ENCODE peak calls at places on chromosomes 5 and 9, in five cellular contexts. H, M, C, O and Z are unnamed samples.

GRCh38 chr9:89374176-89374575 is 55.9 kb downstream of the SECISBP2 start:
- DNase-seq in H (no peak), M (no peak), C (peak; percentile 43), O (no peak), Z (no peak)

GRCh38 chr5:29197636-29198035 is 1995.8 kb upstream of the CDH6 start:
- DNase-seq in H (no peak), M (no peak), C (no peak), O (no peak), Z (no peak)

GRCh38 chr5:168433982-168434381 is 52.3 kb upstream of the RARS1 start:
- DNase-seq in H (no peak), M (no peak), C (no peak), O (no peak), Z (no peak)

GRCh38 chr9:24765025-24765756 is 219.5 kb upstream of the IZUMO3 start:
- DNase-seq in H (no peak), M (no peak), C (no peak), O (no peak), Z (no peak)

GRCh38 chr5:137032929-137033328 is 466.2 kb downstream of the SPOCK1 start:
- DNase-seq in H (no peak), M (no peak), C (no peak), O (no peak), Z (no peak)

GRCh38 chr9:87442451-87442850 is 55.2 kb upstream of the DAPK1 start:
- DNase-seq in H (no peak), M (no peak), C (no peak), O (no peak), Z (no peak)

GRCh38 chr9:70044450-70045307 is 1.0 kb downstream of the MAMDC2 start:
- DNase-seq in H (no peak), M (peak; percentile 35), C (peak; percentile 18), O (no peak), Z (no peak)

GRCh38 chr9:128908372-128908771 is 12.4 kb upstream of the PHYHD1 start:
- DNase-seq in H (no peak), M (no peak), C (no peak), O (no peak), Z (no peak)

GRCh38 chr5:98248949-98249348 is 524.5 kb upstream of the RGMB start:
- DNase-seq in H (peak; percentile 86), M (no peak), C (peak; percentile 92), O (no peak), Z (no peak)

GRCh38 chr5:169027456-169028118 is 273.4 kb downstream of the SLIT3 start:
- DNase-seq in H (no peak), M (no peak), C (no peak), O (no peak), Z (no peak)

GRCh38 chr5:1137567-1138444 is 25.9 kb upstream of the SLC12A7 start:
- DNase-seq in H (no peak), M (no peak), C (no peak), O (no peak), Z (no peak)

GRCh38 chr9:32551491-32552049 is 557 bp upstream of the SMIM27 start:
- DNase-seq in H (no peak), M (peak; percentile 27), C (peak; percentile 15), O (no peak), Z (no peak)

GRCh38 chr5:146548781-146549449 is 32.9 kb upstream of the GPR151 start:
- DNase-seq in H (no peak), M (no peak), C (no peak), O (no peak), Z (no peak)

GRCh38 chr5:165457854-165458481 is 1952.5 kb downstream of the MAT2B start:
- DNase-seq in H (no peak), M (peak; percentile 37), C (no peak), O (no peak), Z (no peak)

GRCh38 chr5:122715095-122715494 is 59.8 kb upstream of the SNX2 start:
- DNase-seq in H (no peak), M (no peak), C (peak; percentile 62), O (no peak), Z (no peak)

GRCh38 chr9:114264806-114265550 is 57.9 kb upstream of the ORM1 start:
- DNase-seq in H (no peak), M (no peak), C (no peak), O (no peak), Z (no peak)

GRCh38 chr5:87653242-87653641 is 240.5 kb upstream of the CCNH start:
- DNase-seq in H (no peak), M (no peak), C (no peak), O (no peak), Z (no peak)

GRCh38 chr5:81027481-81028058 is 67.4 kb downstream of the RASGRF2 start:
- DNase-seq in H (no peak), M (no peak), C (no peak), O (no peak), Z (no peak)

GRCh38 chr5:122141751-122142150 is 12.4 kb downstream of the ZNF474 start:
- DNase-seq in H (no peak), M (no peak), C (no peak), O (no peak), Z (no peak)

GRCh38 chr5:168578506-168579205 is 512 bp downstream of the PANK3 start:
- DNase-seq in H (no peak), M (no peak), C (no peak), O (no peak), Z (no peak)

GRCh38 chr5:1732238-1732880 is 67.3 kb downstream of the MRPL36 start:
- DNase-seq in H (no peak), M (no peak), C (no peak), O (no peak), Z (peak; percentile 60)

GRCh38 chr5:15650266-15650665 is 150.3 kb downstream of the FBXL7 start:
- DNase-seq in H (no peak), M (no peak), C (no peak), O (no peak), Z (no peak)

GRCh38 chr5:178551059-178551458 is 39.1 kb downstream of the COL23A1 start:
- DNase-seq in H (no peak), M (no peak), C (peak; percentile 43), O (no peak), Z (no peak)

GRCh38 chr5:6830643-6831239 is 117.5 kb downstream of the TENT4A start:
- DNase-seq in H (no peak), M (no peak), C (no peak), O (no peak), Z (no peak)

GRCh38 chr9:136247947-136248637 is 2.5 kb upstream of the QSOX2 start:
- DNase-seq in H (no peak), M (no peak), C (no peak), O (no peak), Z (no peak)

GRCh38 chr9:107282268-107282667 is 811 bp upstream of the RAD23B start:
- DNase-seq in H (no peak), M (no peak), C (no peak), O (no peak), Z (no peak)

GRCh38 chr5:146813748-146814147 is 64.8 kb downstream of the PPP2R2B start:
- DNase-seq in H (no peak), M (no peak), C (no peak), O (no peak), Z (no peak)

GRCh38 chr9:86405086-86405491 is 50.9 kb upstream of the TUT7 start:
- DNase-seq in H (no peak), M (peak; percentile 23), C (no peak), O (no peak), Z (no peak)

GRCh38 chr9:89891221-89892052 is 286.6 kb downstream of the GADD45G start:
- DNase-seq in H (no peak), M (peak; percentile 31), C (peak; percentile 52), O (peak; percentile 67), Z (no peak)

GRCh38 chr5:114467729-114468128 is 105.9 kb downstream of the KCNN2 start:
- DNase-seq in H (no peak), M (no peak), C (no peak), O (no peak), Z (no peak)

GRCh38 chr5:96651948-96652753 is 10.0 kb upstream of the CAST start:
- DNase-seq in H (no peak), M (no peak), C (no peak), O (no peak), Z (no peak)
- TF ChIP-seq CTCF in H (peak; percentile 27), M (no peak), C (peak; percentile 30), O (no peak), Z (peak; percentile 63)

GRCh38 chr5:39005566-39006232 is 68.5 kb downstream of the RICTOR start:
- DNase-seq in H (no peak), M (no peak), C (peak; percentile 10), O (no peak), Z (no peak)
- TF ChIP-seq CTCF in H (peak; percentile 11), M (peak; percentile 29), C (peak; percentile 41), O (peak; percentile 6), Z (no peak)

GRCh38 chr9:132446887-132447286 is 36.9 kb downstream of the CFAP77 start:
- DNase-seq in H (no peak), M (no peak), C (no peak), O (no peak), Z (no peak)

GRCh38 chr9:132451276-132451675 is 41.3 kb downstream of the CFAP77 start:
- DNase-seq in H (no peak), M (no peak), C (no peak), O (no peak), Z (no peak)

GRCh38 chr9:132443951-132444615 is 34.1 kb downstream of the CFAP77 start:
- DNase-seq in H (no peak), M (no peak), C (no peak), O (no peak), Z (no peak)

GRCh38 chr9:132447346-132447745 is 37.3 kb downstream of the CFAP77 start:
- DNase-seq in H (no peak), M (no peak), C (no peak), O (no peak), Z (no peak)
- TF ChIP-seq CTCF in H (no peak), M (no peak), C (no peak), O (no peak), Z (peak; percentile 71)

GRCh38 chr9:105246656-105247162 is 2.3 kb downstream of the SLC44A1 start:
- DNase-seq in H (no peak), M (no peak), C (no peak), O (no peak), Z (no peak)

GRCh38 chr9:105243935-105244273 is 547 bp upstream of the SLC44A1 start:
- DNase-seq in H (no peak), M (no peak), C (no peak), O (no peak), Z (no peak)

GRCh38 chr9:105244274-105244995 is at the start of gene SLC44A1:
- DNase-seq in H (peak; percentile 68), M (peak; percentile 97), C (peak; percentile 96), O (peak; percentile 95), Z (peak; percentile 97)

GRCh38 chr9:105245720-105246161 is 1.3 kb downstream of the SLC44A1 start:
- DNase-seq in H (no peak), M (no peak), C (no peak), O (no peak), Z (no peak)

DNA sequence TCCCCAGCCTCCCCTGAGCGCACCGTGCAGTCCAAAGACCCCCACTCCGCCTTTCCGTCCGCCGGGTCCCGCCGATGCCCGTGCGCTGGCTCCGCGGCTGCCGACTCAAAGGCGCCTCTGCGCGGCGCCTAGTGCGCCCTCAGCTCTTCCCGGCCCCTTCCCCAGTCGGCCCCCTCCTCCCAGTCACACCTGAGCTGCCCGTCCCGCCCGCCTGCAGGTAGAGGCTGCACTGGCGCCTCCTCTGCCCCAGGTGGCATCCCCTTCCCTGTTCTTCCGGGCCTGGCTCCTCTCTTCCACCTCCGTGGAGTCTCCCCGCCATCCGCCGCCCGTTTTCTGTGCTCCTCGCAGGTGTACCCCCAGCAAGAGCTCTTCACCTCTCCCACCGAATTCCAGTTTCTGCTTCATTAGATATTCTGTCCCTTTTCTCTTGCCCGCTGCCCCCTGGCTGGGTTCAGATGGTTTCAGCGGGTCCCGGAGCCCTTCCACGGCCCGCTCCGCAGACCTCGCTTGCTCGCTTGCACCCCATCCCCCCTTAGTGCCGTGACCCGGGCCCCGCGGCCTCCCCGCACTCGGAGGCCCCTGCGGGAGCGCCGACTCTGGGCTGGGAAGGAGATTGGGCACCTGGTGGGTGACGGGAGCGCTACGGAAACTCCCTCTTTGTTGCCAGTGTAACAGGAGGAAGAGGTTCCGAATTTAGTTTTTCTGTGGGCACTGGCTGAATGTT is 707 bp downstream of the SLC44A1 start:
- DNase-seq in H (no peak), M (peak; percentile 83), C (peak; percentile 30), O (no peak), Z (peak; percentile 76)
- TF ChIP-seq CTCF in H (no peak), M (peak; percentile 74), C (no peak), O (no peak), Z (no peak)